ENCODE peak calls at places on chromosomes 5 and 9, in nine cellular contexts. One of them, this sample, is unnamed.

GRCh38 chr5:177431317-177432142 is 5.1 kb downstream of the GRK6 start:
- DNase-seq in GM20000: peak; percentile 72
- DNase-seq in natural killer cell: peak; percentile 56
- DNase-seq in pons: no peak
- DNase-seq in NCI-H1092 treated with DMSO at 0.1 percent for 48 hours: no peak
- DNase-seq in SHP77 treated with DMSO at 0.1 percent for 48 hours: no peak
- DNase-seq in effector memory CD4-positive, alpha-beta T cell: peak; percentile 74
- DNase-seq in T-helper 17 cell: peak; percentile 56
- DNase-seq in stimulated activated CD4-positive, alpha-beta T cell treated with anti-CD3 and anti-CD28 coated beads, Interleukin-2, amount 100 ng/mL, for 48 hours: no peak
- DNase-seq in this sample: no peak

GRCh38 chr9:126506361-126507317 is 107.1 kb upstream of the LMX1B start:
- DNase-seq in pons: peak; percentile 72
- DNase-seq in NCI-H1092 treated with DMSO at 0.1 percent for 48 hours: no peak
- DNase-seq in natural killer cell: no peak
- DNase-seq in T-helper 17 cell: no peak
- DNase-seq in SHP77 treated with DMSO at 0.1 percent for 48 hours: no peak
- DNase-seq in effector memory CD4-positive, alpha-beta T cell: no peak
- DNase-seq in stimulated activated CD4-positive, alpha-beta T cell treated with anti-CD3 and anti-CD28 coated beads, Interleukin-2, amount 100 ng/mL, for 48 hours: no peak
- DNase-seq in GM20000: no peak
- DNase-seq in this sample: no peak

GRCh38 chr5:42666821-42667325 is 89.7 kb upstream of the CCDC152 start:
- DNase-seq in T-helper 17 cell: no peak
- DNase-seq in NCI-H1092 treated with DMSO at 0.1 percent for 48 hours: no peak
- DNase-seq in pons: peak; percentile 61
- DNase-seq in natural killer cell: no peak
- DNase-seq in GM20000: no peak
- DNase-seq in SHP77 treated with DMSO at 0.1 percent for 48 hours: no peak
- DNase-seq in effector memory CD4-positive, alpha-beta T cell: no peak
- DNase-seq in stimulated activated CD4-positive, alpha-beta T cell treated with anti-CD3 and anti-CD28 coated beads, Interleukin-2, amount 100 ng/mL, for 48 hours: no peak
- DNase-seq in this sample: no peak

GRCh38 chr5:14914603-14915277 is 43.2 kb upstream of the ANKH start:
- DNase-seq in T-helper 17 cell: no peak
- DNase-seq in GM20000: no peak
- DNase-seq in SHP77 treated with DMSO at 0.1 percent for 48 hours: no peak
- DNase-seq in effector memory CD4-positive, alpha-beta T cell: no peak
- DNase-seq in natural killer cell: no peak
- DNase-seq in pons: no peak
- DNase-seq in NCI-H1092 treated with DMSO at 0.1 percent for 48 hours: no peak
- DNase-seq in stimulated activated CD4-positive, alpha-beta T cell treated with anti-CD3 and anti-CD28 coated beads, Interleukin-2, amount 100 ng/mL, for 48 hours: no peak
- DNase-seq in this sample: no peak

GRCh38 chr5:173673295-173674170 is 57.1 kb upstream of the BOD1 start:
- DNase-seq in natural killer cell: no peak
- DNase-seq in NCI-H1092 treated with DMSO at 0.1 percent for 48 hours: peak; percentile 54
- DNase-seq in T-helper 17 cell: no peak
- DNase-seq in stimulated activated CD4-positive, alpha-beta T cell treated with anti-CD3 and anti-CD28 coated beads, Interleukin-2, amount 100 ng/mL, for 48 hours: no peak
- DNase-seq in SHP77 treated with DMSO at 0.1 percent for 48 hours: no peak
- DNase-seq in effector memory CD4-positive, alpha-beta T cell: no peak
- DNase-seq in pons: no peak
- DNase-seq in GM20000: no peak
- DNase-seq in this sample: no peak

GRCh38 chr9:117825609-117826347 is 121.6 kb downstream of the TLR4 start:
- DNase-seq in stimulated activated CD4-positive, alpha-beta T cell treated with anti-CD3 and anti-CD28 coated beads, Interleukin-2, amount 100 ng/mL, for 48 hours: peak; percentile 10
- DNase-seq in pons: peak; percentile 64
- DNase-seq in natural killer cell: peak; percentile 18
- DNase-seq in T-helper 17 cell: no peak
- DNase-seq in NCI-H1092 treated with DMSO at 0.1 percent for 48 hours: no peak
- DNase-seq in GM20000: no peak
- DNase-seq in SHP77 treated with DMSO at 0.1 percent for 48 hours: no peak
- DNase-seq in effector memory CD4-positive, alpha-beta T cell: peak; percentile 29
- DNase-seq in this sample: no peak

GRCh38 chr9:110750272-110750671 is 81.7 kb downstream of the MUSK start:
- DNase-seq in NCI-H1092 treated with DMSO at 0.1 percent for 48 hours: no peak
- DNase-seq in T-helper 17 cell: no peak
- DNase-seq in GM20000: no peak
- DNase-seq in natural killer cell: no peak
- DNase-seq in effector memory CD4-positive, alpha-beta T cell: no peak
- DNase-seq in SHP77 treated with DMSO at 0.1 percent for 48 hours: no peak
- DNase-seq in pons: no peak
- DNase-seq in stimulated activated CD4-positive, alpha-beta T cell treated with anti-CD3 and anti-CD28 coated beads, Interleukin-2, amount 100 ng/mL, for 48 hours: no peak
- DNase-seq in this sample: no peak

GRCh38 chr5:72355706-72356299 is 35.6 kb downstream of the PTCD2 start:
- DNase-seq in T-helper 17 cell: no peak
- DNase-seq in pons: peak; percentile 77
- DNase-seq in SHP77 treated with DMSO at 0.1 percent for 48 hours: no peak
- DNase-seq in effector memory CD4-positive, alpha-beta T cell: no peak
- DNase-seq in NCI-H1092 treated with DMSO at 0.1 percent for 48 hours: no peak
- DNase-seq in stimulated activated CD4-positive, alpha-beta T cell treated with anti-CD3 and anti-CD28 coated beads, Interleukin-2, amount 100 ng/mL, for 48 hours: no peak
- DNase-seq in GM20000: no peak
- DNase-seq in natural killer cell: no peak
- DNase-seq in this sample: peak; percentile 9

GRCh38 chr5:14810282-14810681 is 61.3 kb downstream of the ANKH start:
- DNase-seq in SHP77 treated with DMSO at 0.1 percent for 48 hours: no peak
- DNase-seq in GM20000: no peak
- DNase-seq in pons: no peak
- DNase-seq in effector memory CD4-positive, alpha-beta T cell: no peak
- DNase-seq in T-helper 17 cell: no peak
- DNase-seq in stimulated activated CD4-positive, alpha-beta T cell treated with anti-CD3 and anti-CD28 coated beads, Interleukin-2, amount 100 ng/mL, for 48 hours: no peak
- DNase-seq in natural killer cell: no peak
- DNase-seq in NCI-H1092 treated with DMSO at 0.1 percent for 48 hours: no peak
- DNase-seq in this sample: no peak

GRCh38 chr5:1799110-1799601 is 481 bp downstream of the MRPL36 start:
- DNase-seq in T-helper 17 cell: no peak
- DNase-seq in SHP77 treated with DMSO at 0.1 percent for 48 hours: no peak
- DNase-seq in stimulated activated CD4-positive, alpha-beta T cell treated with anti-CD3 and anti-CD28 coated beads, Interleukin-2, amount 100 ng/mL, for 48 hours: no peak
- DNase-seq in pons: peak; percentile 12
- DNase-seq in natural killer cell: no peak
- DNase-seq in effector memory CD4-positive, alpha-beta T cell: no peak
- DNase-seq in GM20000: peak; percentile 62
- DNase-seq in NCI-H1092 treated with DMSO at 0.1 percent for 48 hours: no peak
- DNase-seq in this sample: no peak

GRCh38 chr5:179792612-179793469 is 945 bp upstream of the LTC4S start:
- DNase-seq in pons: no peak
- DNase-seq in T-helper 17 cell: no peak
- DNase-seq in natural killer cell: no peak
- DNase-seq in effector memory CD4-positive, alpha-beta T cell: no peak
- DNase-seq in stimulated activated CD4-positive, alpha-beta T cell treated with anti-CD3 and anti-CD28 coated beads, Interleukin-2, amount 100 ng/mL, for 48 hours: no peak
- DNase-seq in SHP77 treated with DMSO at 0.1 percent for 48 hours: no peak
- DNase-seq in NCI-H1092 treated with DMSO at 0.1 percent for 48 hours: no peak
- DNase-seq in GM20000: peak; percentile 20
- DNase-seq in this sample: no peak

GRCh38 chr5:67880358-67880810 is 335.2 kb upstream of the PIK3R1 start:
- DNase-seq in stimulated activated CD4-positive, alpha-beta T cell treated with anti-CD3 and anti-CD28 coated beads, Interleukin-2, amount 100 ng/mL, for 48 hours: no peak
- DNase-seq in natural killer cell: no peak
- DNase-seq in NCI-H1092 treated with DMSO at 0.1 percent for 48 hours: no peak
- DNase-seq in GM20000: no peak
- DNase-seq in T-helper 17 cell: no peak
- DNase-seq in SHP77 treated with DMSO at 0.1 percent for 48 hours: no peak
- DNase-seq in effector memory CD4-positive, alpha-beta T cell: no peak
- DNase-seq in pons: no peak
- DNase-seq in this sample: no peak

GRCh38 chr9:7965091-7965490 is 165.5 kb upstream of the DMAC1 start:
- DNase-seq in stimulated activated CD4-positive, alpha-beta T cell treated with anti-CD3 and anti-CD28 coated beads, Interleukin-2, amount 100 ng/mL, for 48 hours: no peak
- DNase-seq in SHP77 treated with DMSO at 0.1 percent for 48 hours: no peak
- DNase-seq in NCI-H1092 treated with DMSO at 0.1 percent for 48 hours: no peak
- DNase-seq in GM20000: no peak
- DNase-seq in natural killer cell: no peak
- DNase-seq in T-helper 17 cell: no peak
- DNase-seq in effector memory CD4-positive, alpha-beta T cell: no peak
- DNase-seq in pons: no peak
- DNase-seq in this sample: no peak

GRCh38 chr9:4590430-4591122 is 71.5 kb upstream of the PLPP6 start:
- DNase-seq in SHP77 treated with DMSO at 0.1 percent for 48 hours: no peak
- DNase-seq in effector memory CD4-positive, alpha-beta T cell: no peak
- DNase-seq in stimulated activated CD4-positive, alpha-beta T cell treated with anti-CD3 and anti-CD28 coated beads, Interleukin-2, amount 100 ng/mL, for 48 hours: no peak
- DNase-seq in pons: no peak
- DNase-seq in NCI-H1092 treated with DMSO at 0.1 percent for 48 hours: no peak
- DNase-seq in GM20000: no peak
- DNase-seq in T-helper 17 cell: no peak
- DNase-seq in natural killer cell: no peak
- DNase-seq in this sample: no peak

GRCh38 chr5:159987031-159987674 is 21.8 kb upstream of the TTC1 start:
- DNase-seq in T-helper 17 cell: peak; percentile 54
- DNase-seq in SHP77 treated with DMSO at 0.1 percent for 48 hours: peak; percentile 9
- DNase-seq in NCI-H1092 treated with DMSO at 0.1 percent for 48 hours: peak; percentile 60
- DNase-seq in effector memory CD4-positive, alpha-beta T cell: peak; percentile 57
- DNase-seq in natural killer cell: peak; percentile 41
- DNase-seq in GM20000: peak; percentile 87
- DNase-seq in stimulated activated CD4-positive, alpha-beta T cell treated with anti-CD3 and anti-CD28 coated beads, Interleukin-2, amount 100 ng/mL, for 48 hours: peak; percentile 61
- DNase-seq in pons: peak; percentile 30
- DNase-seq in this sample: peak; percentile 91

GRCh38 chr9:133457233-133457632 is 2.5 kb upstream of the CACFD1 start:
- DNase-seq in GM20000: no peak
- DNase-seq in NCI-H1092 treated with DMSO at 0.1 percent for 48 hours: no peak
- DNase-seq in natural killer cell: no peak
- DNase-seq in T-helper 17 cell: no peak
- DNase-seq in SHP77 treated with DMSO at 0.1 percent for 48 hours: no peak
- DNase-seq in pons: no peak
- DNase-seq in stimulated activated CD4-positive, alpha-beta T cell treated with anti-CD3 and anti-CD28 coated beads, Interleukin-2, amount 100 ng/mL, for 48 hours: no peak
- DNase-seq in effector memory CD4-positive, alpha-beta T cell: no peak
- DNase-seq in this sample: no peak

GRCh38 chr5:19406576-19407365 is 581.2 kb downstream of the CDH18 start:
- DNase-seq in SHP77 treated with DMSO at 0.1 percent for 48 hours: no peak
- DNase-seq in stimulated activated CD4-positive, alpha-beta T cell treated with anti-CD3 and anti-CD28 coated beads, Interleukin-2, amount 100 ng/mL, for 48 hours: no peak
- DNase-seq in NCI-H1092 treated with DMSO at 0.1 percent for 48 hours: no peak
- DNase-seq in natural killer cell: no peak
- DNase-seq in T-helper 17 cell: no peak
- DNase-seq in GM20000: no peak
- DNase-seq in effector memory CD4-positive, alpha-beta T cell: no peak
- DNase-seq in pons: peak; percentile 20
- DNase-seq in this sample: no peak